ENCODE peak calls at places on chromosomes 7 and 10, in nine cellular contexts. A is naive thymus-derived CD8-positive, alpha-beta T cell; M is NCI-H2029; N is activated CD8-positive, alpha-beta memory T cell treated with anti-CD3 and anti-CD28 coated beads, Interleukin-2, amount 10 ng/mL, durations not matched to agents 7 days and 5 days; D is neuronal stem cell; U is SHP77 treated with DMSO at 0.1 percent for 48 hours; S is stimulated activated CD4-positive, alpha-beta T cell treated with anti-CD3 and anti-CD28 coated beads, Interleukin-4, amount 100 ng/mL, for 1 hour; P is mammary epithelial cell; V is activated effector memory CD4-positive, alpha-beta T cell treated with anti-CD3 and anti-CD28 coated beads, Interleukin-2, amount 50 U/mL, for 16 hours. R is an unnamed sample.

GRCh38 chr10:17737021-17737965 is 14.7 kb upstream of the TMEM236 start:
- DNase-seq in A (peak), M (no peak), N (no peak), D (peak), U (peak), S (no peak), P (peak), V (no peak), R (peak)

GRCh38 chr7:27944626-27945025 is 204.7 kb downstream of the TAX1BP1 start:
- DNase-seq in A (no peak), M (no peak), N (no peak), D (no peak), U (no peak), S (no peak), P (no peak), V (no peak), R (no peak)

GRCh38 chr7:2494191-2495130 is 18.3 kb upstream of the GRIFIN start:
- DNase-seq in A (no peak), M (no peak), N (no peak), D (no peak), U (no peak), S (no peak), P (no peak), V (no peak), R (no peak)

GRCh38 chr7:1503390-1503789 is 799 bp downstream of the INTS1 start:
- DNase-seq in A (no peak), M (no peak), N (no peak), D (no peak), U (no peak), S (no peak), P (no peak), V (no peak), R (no peak)

GRCh38 chr10:113550365-113550764 is 2.5 kb upstream of the HABP2 start:
- DNase-seq in A (no peak), M (no peak), N (no peak), D (no peak), U (no peak), S (no peak), P (peak), V (no peak), R (no peak)

GRCh38 chr7:15326044-15326644 is 235.7 kb downstream of the AGMO start:
- DNase-seq in A (no peak), M (no peak), N (no peak), D (no peak), U (peak), S (no peak), P (no peak), V (no peak), R (no peak)

GRCh38 chr10:62050941-62051433 is 149.5 kb downstream of the ARID5B start:
- DNase-seq in A (peak), M (no peak), N (peak), D (no peak), U (no peak), S (peak), P (peak), V (peak), R (peak)

GRCh38 chr10:14468726-14469125 is 138.0 kb upstream of the FRMD4A start:
- DNase-seq in A (no peak), M (no peak), N (no peak), D (no peak), U (no peak), S (no peak), P (no peak), V (no peak), R (no peak)

GRCh38 chr7:117273325-117274292 is 49.2 kb downstream of the WNT2 start:
- DNase-seq in A (no peak), M (no peak), N (no peak), D (no peak), U (no peak), S (no peak), P (peak), V (no peak), R (no peak)

GRCh38 chr10:116742367-116743265 is at the start of gene HSPA12A:
- DNase-seq in A (no peak), M (peak), N (no peak), D (peak), U (no peak), S (peak), P (peak), V (peak), R (no peak)

R was measured in memory B cell.